ENCODE peak calls at places on chromosomes 11 and 22, in four cellular contexts. I is RWPE1, P is lung, H is HFF-Myc. R is an unnamed sample.

GRCh38 chr11:72436667-72437066 is 2.3 kb upstream of the CLPB start:
- DNase-seq in P (no peak), H (no peak), I (no peak), R (no peak)

GRCh38 chr11:122207505-122207904 is 91.5 kb upstream of the BLID start:
- DNase-seq in I (no peak), P (no peak), H (no peak), R (no peak)

GRCh38 chr22:23012081-23012622 is 58.2 kb upstream of the GNAZ start:
- DNase-seq in P (no peak), H (no peak), I (no peak), R (no peak)

GRCh38 chr11:72471005-72471898 is 36.9 kb upstream of the CLPB start:
- DNase-seq in I (peak), H (peak), P (peak), R (peak)

GRCh38 chr22:45097061-45097460 is 66.7 kb upstream of the NUP50 start:
- DNase-seq in H (no peak), I (no peak), P (no peak), R (no peak)

GRCh38 chr22:19044381-19044780 is 77.8 kb downstream of the DGCR2 start:
- DNase-seq in P (no peak), H (no peak), I (no peak), R (no peak)

GRCh38 chr11:118045191-118045590 is 31.7 kb upstream of the TMPRSS4 start:
- DNase-seq in H (no peak), P (no peak), I (no peak), R (no peak)

GRCh38 chr11:36077886-36078685 is 134.2 kb downstream of the LDLRAD3 start:
- DNase-seq in I (no peak), H (no peak), P (no peak), R (no peak)

GRCh38 chr11:70906101-70906500 is 346.3 kb downstream of the SHANK2 start:
- DNase-seq in P (no peak), I (no peak), H (no peak), R (no peak)

GRCh38 chr22:27906241-27906640 is 12.8 kb downstream of the PITPNB start:
- DNase-seq in H (no peak), I (no peak), P (no peak), R (no peak)

GRCh38 chr22:44574057-44574456 is 76.0 kb upstream of the RTL6 start:
- DNase-seq in I (peak), P (peak), H (no peak), R (no peak)

GRCh38 chr11:729492-730074 is 17.7 kb upstream of the TALDO1 start:
- DNase-seq in I (no peak), H (no peak), P (no peak), R (no peak)

GRCh38 chr22:46078241-46079092 is 71.9 kb upstream of the PPARA start:
- DNase-seq in P (peak), H (no peak), I (peak), R (no peak)

GRCh38 chr22:10741210-10741609 is 4786.8 kb upstream of the OR11H1 start:
- DNase-seq in P (no peak), H (no peak), I (no peak), R (no peak)

GRCh38 chr11:111557425-111558111 is 17.0 kb downstream of the LAYN start:
- DNase-seq in P (no peak), I (peak), H (peak), R (no peak)

GRCh38 chr11:32343325-32344008 is 91.9 kb downstream of the WT1 start:
- DNase-seq in H (no peak), I (no peak), P (no peak), R (no peak)

GRCh38 chr11:67391304-67392181 is at the start of gene RAD9A:
- DNase-seq in I (peak), P (peak), H (peak), R (peak)

GRCh38 chr11:31812392-31813241 is 1.5 kb upstream of the PAX6 start:
- DNase-seq in P (no peak), I (no peak), H (no peak), R (no peak)

GRCh38 chr11:129896062-129896461 is 684 bp upstream of the NFRKB start:
- DNase-seq in H (no peak), I (no peak), P (no peak), R (no peak)

GRCh38 chr11:129894281-129895125 is 875 bp downstream of the NFRKB start:
- DNase-seq in P (no peak), H (no peak), I (peak), R (no peak)

DNA sequence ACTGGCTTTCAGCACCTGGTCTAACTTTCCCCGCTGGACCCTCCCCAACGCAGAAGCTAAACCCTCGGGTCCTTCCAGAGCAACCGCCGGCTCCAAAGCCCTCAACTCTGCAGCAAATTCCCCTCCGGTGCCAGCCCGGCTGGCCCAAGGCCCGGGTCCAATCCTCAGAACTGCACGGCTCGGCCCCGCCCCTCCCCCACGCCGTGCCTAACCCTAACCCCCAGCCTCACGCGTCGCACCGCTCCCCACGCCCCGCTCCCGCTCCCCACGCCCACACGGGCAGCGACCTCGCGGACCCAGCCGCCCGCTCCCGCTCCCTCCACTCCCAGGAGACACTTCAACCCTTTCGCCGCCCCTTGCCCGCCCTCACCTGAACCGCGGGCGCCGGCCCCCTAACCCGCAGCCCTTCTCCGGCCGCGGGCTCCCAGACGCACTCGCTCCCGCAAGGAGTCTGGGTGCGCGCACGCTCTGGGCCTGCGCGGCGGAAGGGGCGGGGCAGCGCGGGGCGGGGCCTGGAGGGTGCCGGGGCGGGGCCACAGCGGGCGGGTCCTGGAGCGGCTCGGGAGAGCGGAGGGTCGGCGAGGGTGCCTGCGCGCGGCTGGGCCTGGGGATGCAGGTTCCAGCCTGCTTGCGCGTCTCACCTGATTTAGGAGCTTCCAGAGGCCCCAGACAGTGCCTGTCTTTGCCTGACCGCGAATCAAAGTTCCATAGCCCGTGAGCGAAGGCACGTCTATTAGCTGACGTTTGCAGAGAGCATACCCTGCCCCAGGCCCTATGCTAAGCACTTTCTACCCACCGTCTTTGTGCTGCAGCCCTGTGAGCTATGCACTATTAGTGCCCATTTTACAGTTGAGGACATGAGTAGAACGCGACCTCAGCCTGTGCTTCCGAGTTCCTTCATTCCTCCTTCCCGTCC is at the start of gene NFRKB:
- DNase-seq in P (peak), I (peak), H (peak), R (peak)
- TF ChIP-seq CTCF in P (no peak), I (no peak), H (no peak), R (no peak)

DNA sequence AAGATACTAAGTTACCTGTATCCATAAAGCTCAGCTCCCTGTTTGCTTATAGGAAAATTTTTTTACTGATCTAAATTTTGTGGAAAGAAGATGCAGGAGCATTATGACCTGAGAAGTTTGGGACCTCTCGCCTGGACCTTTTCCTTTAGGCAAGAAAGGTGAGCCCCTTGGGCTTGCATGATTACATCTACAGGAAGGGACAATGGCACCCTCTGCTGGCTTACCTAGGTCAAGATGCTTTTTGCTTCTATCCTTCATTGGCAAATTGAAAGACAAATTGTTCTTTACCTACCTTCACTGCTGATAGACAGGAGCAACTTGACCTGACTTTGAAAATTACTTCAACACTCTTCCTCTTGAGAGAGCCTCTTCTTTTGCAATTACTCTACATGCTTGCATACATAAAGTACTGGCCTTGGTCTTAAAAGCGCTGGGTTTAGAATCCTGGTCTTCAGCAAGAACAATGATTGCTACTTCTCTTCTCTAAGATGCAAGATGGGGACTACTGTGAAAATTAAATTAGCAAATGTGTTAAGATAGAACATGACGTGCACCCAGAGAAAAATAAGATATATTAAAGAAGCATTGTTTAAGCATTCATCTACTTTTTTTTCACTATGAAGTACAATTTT is 147.2 kb downstream of the TRPC6 start:
- DNase-seq in H (no peak), I (peak), P (no peak), R (peak)
- TF ChIP-seq CTCF in H (peak), I (peak), P (peak), R (peak)

DNA sequence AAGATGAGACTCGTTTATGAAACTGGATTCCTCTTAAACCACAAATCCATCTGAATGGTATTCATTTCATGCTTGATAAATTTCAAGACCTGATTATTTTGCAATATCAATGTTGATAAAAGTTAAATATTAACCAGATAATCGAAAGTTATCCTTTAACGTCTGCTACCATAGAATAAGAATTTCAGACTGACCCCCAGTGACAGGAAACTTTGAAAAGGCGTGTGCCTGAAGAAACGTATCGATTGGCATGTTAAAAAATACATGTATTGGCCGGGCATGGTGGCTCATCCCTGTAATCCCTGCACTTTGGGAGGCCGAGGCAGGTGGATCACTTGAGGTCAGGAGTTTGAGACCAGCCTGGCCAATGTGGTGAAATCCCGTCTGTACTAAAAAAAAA is 13.9 kb downstream of the SCGB1A1 start:
- DNase-seq in H (no peak), I (no peak), P (no peak), R (no peak)
- TF ChIP-seq CTCF in H (no peak), I (no peak), P (no peak), R (no peak)

GRCh38 chr11:86632499-86633269 is 39.7 kb downstream of the ME3 start:
- DNase-seq in I (peak), P (no peak), H (peak), R (no peak)
- TF ChIP-seq CTCF in I (no peak), P (no peak), H (peak), R (no peak)

GRCh38 chr22:38766076-38766777 is 10.4 kb upstream of the SUN2 start:
- DNase-seq in P (no peak), I (peak), H (peak), R (peak)
- TF ChIP-seq CTCF in P (peak), I (peak), H (peak), R (peak)

GRCh38 chr22:41245917-41246499 is 5.3 kb upstream of the CHADL start:
- DNase-seq in I (no peak), H (no peak), P (no peak), R (no peak)
- TF ChIP-seq CTCF in I (no peak), H (no peak), P (no peak), R (no peak)

GRCh38 chr22:32511776-32512175 is 37.2 kb downstream of the FBXO7 start:
- DNase-seq in H (no peak), I (no peak), P (no peak), R (no peak)

GRCh38 chr22:32515074-32515473 is 40.5 kb downstream of the FBXO7 start:
- DNase-seq in P (no peak), I (no peak), H (no peak), R (no peak)

GRCh38 chr22:32512267-32512982 is 37.8 kb downstream of the FBXO7 start:
- DNase-seq in P (no peak), H (no peak), I (no peak), R (no peak)

GRCh38 chr22:32509045-32509444 is 34.4 kb downstream of the FBXO7 start:
- DNase-seq in H (no peak), P (no peak), I (no peak), R (no peak)

DNA sequence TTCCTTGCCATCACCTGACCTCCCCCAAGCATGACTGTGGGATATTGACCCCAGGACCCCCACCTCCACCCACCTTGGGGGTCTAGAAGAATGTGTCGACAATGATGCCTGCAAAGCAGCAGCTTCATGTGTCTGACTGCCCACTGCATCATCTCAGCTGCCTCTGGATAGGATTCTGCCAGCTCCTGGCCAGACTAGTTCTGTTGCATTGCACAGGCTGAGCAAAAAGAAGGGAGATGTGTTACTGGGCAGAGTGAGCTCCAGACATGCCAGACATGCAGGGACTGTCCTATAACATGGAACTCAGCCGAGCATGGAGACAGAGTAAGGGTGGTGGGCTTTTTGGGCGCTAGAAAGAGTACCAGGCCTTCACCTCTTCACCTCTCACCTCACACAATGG is 36.7 kb downstream of the FBXO7 start:
- DNase-seq in I (no peak), H (no peak), P (no peak), R (no peak)
- TF ChIP-seq CTCF in I (no peak), H (no peak), P (no peak), R (no peak)

GRCh38 chr11:76699461-76700091 is 29.0 kb upstream of the LRRC32 start:
- DNase-seq in I (no peak), H (peak), P (no peak), R (no peak)

GRCh38 chr11:76695767-76696166 is 25.2 kb upstream of the LRRC32 start:
- DNase-seq in H (no peak), I (no peak), P (no peak), R (no peak)

GRCh38 chr11:76696756-76697155 is 26.2 kb upstream of the LRRC32 start:
- DNase-seq in H (no peak), P (no peak), I (no peak), R (no peak)

GRCh38 chr11:76700177-76701100 is 29.9 kb upstream of the LRRC32 start:
- DNase-seq in H (peak), P (peak), I (peak), R (no peak)

GRCh38 chr11:76698321-76699043 is 27.9 kb upstream of the LRRC32 start:
- DNase-seq in P (no peak), I (no peak), H (no peak), R (no peak)
- TF ChIP-seq CTCF in P (no peak), I (no peak), H (peak), R (peak)

GRCh38 chr11:27040302-27041115 is at the start of gene BBOX1:
- DNase-seq in P (no peak), H (no peak), I (peak), R (no peak)
- TF ChIP-seq CTCF in P (no peak), H (no peak), I (no peak), R (no peak)